ENCODE peak calls at places on chromosome 15, in five cellular contexts. Y is spleen, E is tibial artery, F is bronchial epithelial cell, V is SK-N-SH. D is an unnamed sample.

GRCh38 chr15:39156166-39156565 is 424.7 kb upstream of the THBS1 start:
- DNase-seq in Y (no peak), E (no peak), F (no peak), V (no peak), D (no peak)

GRCh38 chr15:90623854-90624253 is 93.3 kb upstream of the BLM start:
- DNase-seq in Y (no peak), E (no peak), F (no peak), V (no peak), D (no peak)

GRCh38 chr15:42118650-42119531 is 24.5 kb upstream of the PLA2G4D start:
- DNase-seq in Y (no peak), E (no peak), F (peak; percentile 58), V (no peak), D (peak; percentile 57)

GRCh38 chr15:25345943-25346342 is 92.9 kb downstream of the UBE3A start:
- DNase-seq in Y (no peak), E (peak; percentile 69), F (peak; percentile 13), V (peak; percentile 19), D (no peak)

GRCh38 chr15:90680371-90680935 is 36.7 kb upstream of the BLM start:
- DNase-seq in Y (no peak), E (peak; percentile 80), F (peak; percentile 86), V (no peak), D (no peak)

GRCh38 chr15:29827421-29827820 is 5.2 kb upstream of the TJP1 start:
- DNase-seq in Y (no peak), E (no peak), F (no peak), V (no peak), D (no peak)

GRCh38 chr15:100241572-100242479 is 99.9 kb downstream of the ADAMTS17 start:
- DNase-seq in Y (no peak), E (peak; percentile 85), F (peak; percentile 44), V (no peak), D (no peak)

GRCh38 chr15:99452728-99453643 is 112.8 kb upstream of the MEF2A start:
- DNase-seq in Y (peak; percentile 92), E (peak; percentile 94), F (no peak), V (peak; percentile 26), D (peak; percentile 85)

GRCh38 chr15:100891316-100892012 is 11.8 kb downstream of the ALDH1A3 start:
- DNase-seq in Y (peak; percentile 70), E (no peak), F (no peak), V (no peak), D (no peak)

GRCh38 chr15:74988007-74988800 is 7.2 kb upstream of the SCAMP5 start:
- DNase-seq in Y (peak; percentile 71), E (no peak), F (peak; percentile 50), V (peak; percentile 72), D (no peak)

GRCh38 chr15:45091161-45091560 is 22.8 kb downstream of the DUOX2 start:
- DNase-seq in Y (no peak), E (peak; percentile 9), F (peak; percentile 55), V (no peak), D (no peak)

GRCh38 chr15:98583758-98584157 is 64.6 kb upstream of the IGF1R start:
- DNase-seq in Y (no peak), E (no peak), F (no peak), V (no peak), D (no peak)

GRCh38 chr15:47587938-47588817 is 129.1 kb upstream of the SEMA6D start:
- DNase-seq in Y (no peak), E (no peak), F (no peak), V (no peak), D (no peak)

GRCh38 chr15:39896837-39897236 is 23.2 kb downstream of the GPR176 start:
- DNase-seq in Y (no peak), E (no peak), F (no peak), V (no peak), D (no peak)

DNA sequence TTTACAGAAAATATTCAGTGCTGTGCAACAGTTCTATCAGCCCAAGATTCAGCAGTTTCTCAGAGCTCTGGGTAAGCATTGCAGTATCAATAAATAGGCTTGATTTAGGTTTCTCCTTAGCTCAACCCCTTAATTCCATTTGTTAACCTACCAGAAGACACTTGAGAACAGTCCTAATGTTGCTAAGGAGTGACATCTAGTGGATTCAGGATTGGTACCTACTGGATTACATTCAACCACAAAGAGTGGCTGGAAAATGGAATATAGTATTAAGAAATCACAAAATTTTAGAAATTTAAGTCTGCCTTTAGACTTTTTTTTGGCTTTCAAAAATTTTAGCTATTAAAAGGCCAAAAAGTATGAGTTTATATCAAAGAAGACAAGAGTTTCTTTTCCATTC is 34.7 kb downstream of the POLG start:
- DNase-seq in Y (no peak), E (no peak), F (peak; percentile 44), V (no peak), D (no peak)
- TF ChIP-seq CTCF in Y (peak; percentile 24), E (peak; percentile 34), F (no peak), V (peak; percentile 49), D (peak; percentile 61)

GRCh38 chr15:58770519-58770856 is 614 bp upstream of the MINDY2 start:
- DNase-seq in Y (no peak), E (no peak), F (no peak), V (no peak), D (no peak)
- TF ChIP-seq CTCF in Y (no peak), E (peak; percentile 38), F (no peak), V (no peak), D (peak; percentile 22)

GRCh38 chr15:79168922-79169322 is 78.3 kb upstream of the RASGRF1 start:
- DNase-seq in Y (no peak), E (no peak), F (peak; percentile 74), V (no peak), D (peak; percentile 70)
- TF ChIP-seq CTCF in Y (no peak), E (no peak), F (peak; percentile 34), V (no peak), D (peak; percentile 31)

GRCh38 chr15:83973816-83974215 is 261.8 kb upstream of the GOLGA6L4 start:
- DNase-seq in Y (no peak), E (no peak), F (peak; percentile 11), V (peak; percentile 20), D (no peak)
- TF ChIP-seq CTCF in Y (peak; percentile 28), E (no peak), F (peak; percentile 58), V (peak; percentile 43), D (no peak)